ENCODE peak calls at places on chromosome 5, in nine cellular contexts. I is activated CD4-positive, alpha-beta T cell treated with anti-CD3 and anti-CD28 coated beads, Interleukin-2, amount 50 U/mL, for 4 hours; H is DMS79 treated with DMSO at 0.1 percent for 48 hours; U is RWPE1; L is activated gamma-delta T cell treated with Interleukin-2 at 50 U/mL for 16 hours; K is ureter; J is OCI-M1; O is BJ; X is NCI-H774. R is an unnamed sample.
A peak's percentile ranks its signal among the peaks of the same experiment; 100 is the strongest.

GRCh38 chr5:169637856-169638190 is 748 bp downstream of the DOCK2 start:
- DNase-seq in I (peak; percentile 65), H (no peak), U (no peak), L (peak; percentile 69), K (no peak), J (peak; percentile 75), O (no peak), X (no peak), R (peak; percentile 88)

GRCh38 chr5:178123094-178123986 is 7.5 kb upstream of the RMND5B start:
- DNase-seq in I (no peak), H (no peak), U (peak; percentile 46), L (no peak), K (no peak), J (no peak), O (no peak), X (no peak), R (no peak)

GRCh38 chr5:39498247-39498952 is 73.6 kb upstream of the DAB2 start:
- DNase-seq in I (no peak), H (no peak), U (peak; percentile 16), L (no peak), K (no peak), J (peak; percentile 94), O (no peak), X (no peak), R (no peak)

GRCh38 chr5:66207800-66208561 is 63.9 kb downstream of the SREK1 start:
- DNase-seq in I (no peak), H (no peak), U (peak; percentile 26), L (no peak), K (no peak), J (no peak), O (no peak), X (no peak), R (no peak)

GRCh38 chr5:2186472-2187015 is 303.8 kb upstream of the IRX4 start:
- DNase-seq in I (no peak), H (no peak), U (no peak), L (no peak), K (peak; percentile 29), J (no peak), O (no peak), X (no peak), R (peak; percentile 51)

GRCh38 chr5:12294151-12294550 is 389.9 kb upstream of the CTNND2 start:
- DNase-seq in I (no peak), H (no peak), U (no peak), L (no peak), K (no peak), J (no peak), O (no peak), X (no peak), R (no peak)

GRCh38 chr5:174690256-174690655 is 34.1 kb upstream of the MSX2 start:
- DNase-seq in I (no peak), H (no peak), U (no peak), L (no peak), K (no peak), J (no peak), O (no peak), X (no peak), R (no peak)

GRCh38 chr5:3182477-3182876 is 413.2 kb upstream of the IRX1 start:
- DNase-seq in I (no peak), H (no peak), U (no peak), L (no peak), K (no peak), J (no peak), O (no peak), X (peak; percentile 43), R (no peak)

GRCh38 chr5:150394103-150394502 is 18.6 kb downstream of the CD74 start:
- DNase-seq in I (no peak), H (no peak), U (no peak), L (no peak), K (no peak), J (no peak), O (no peak), X (no peak), R (no peak)

GRCh38 chr5:32331217-32331926 is 18.6 kb upstream of the MTMR12 start:
- DNase-seq in I (no peak), H (no peak), U (no peak), L (no peak), K (no peak), J (no peak), O (no peak), X (no peak), R (no peak)

GRCh38 chr5:175823731-175824525 is 47.5 kb upstream of the CPLX2 start:
- DNase-seq in I (no peak), H (peak; percentile 47), U (no peak), L (no peak), K (no peak), J (no peak), O (no peak), X (peak; percentile 20), R (peak; percentile 15)

GRCh38 chr5:78971998-78972397 is 13.1 kb downstream of the ARSB start:
- DNase-seq in I (no peak), H (no peak), U (no peak), L (no peak), K (no peak), J (no peak), O (no peak), X (no peak), R (no peak)

GRCh38 chr5:67196537-67197059 is at the start of gene CD180:
- DNase-seq in I (no peak), H (no peak), U (no peak), L (no peak), K (no peak), J (no peak), O (no peak), X (no peak), R (no peak)

GRCh38 chr5:149627070-149627469 is 45.8 kb downstream of the ARHGEF37 start:
- DNase-seq in I (no peak), H (no peak), U (no peak), L (no peak), K (no peak), J (no peak), O (no peak), X (no peak), R (no peak)

GRCh38 chr5:134784241-134784920 is 25.8 kb downstream of the DDX46 start:
- DNase-seq in I (no peak), H (no peak), U (no peak), L (no peak), K (no peak), J (peak; percentile 13), O (no peak), X (no peak), R (no peak)

GRCh38 chr5:88952344-88952743 is 69.4 kb upstream of the MEF2C start:
- DNase-seq in I (no peak), H (no peak), U (peak; percentile 13), L (no peak), K (no peak), J (no peak), O (no peak), X (peak; percentile 49), R (no peak)

GRCh38 chr5:56532411-56532935 is 282.9 kb upstream of the MAP3K1 start:
- DNase-seq in I (no peak), H (no peak), U (no peak), L (no peak), K (no peak), J (no peak), O (no peak), X (no peak), R (no peak)

GRCh38 chr5:147369742-147370374 is 135.0 kb downstream of the STK32A start:
- DNase-seq in I (no peak), H (peak; percentile 1), U (peak; percentile 40), L (no peak), K (no peak), J (no peak), O (no peak), X (peak; percentile 34), R (no peak)

GRCh38 chr5:135439426-135440205 is 7.5 kb downstream of the DCANP1 start:
- DNase-seq in I (no peak), H (no peak), U (no peak), L (no peak), K (no peak), J (no peak), O (no peak), X (no peak), R (no peak)

GRCh38 chr5:58410441-58410840 is 49.4 kb downstream of the PLK2 start:
- DNase-seq in I (no peak), H (no peak), U (peak; percentile 62), L (no peak), K (no peak), J (peak; percentile 74), O (peak; percentile 55), X (no peak), R (no peak)

GRCh38 chr5:37665272-37665671 is 174.6 kb downstream of the GDNF start:
- DNase-seq in I (no peak), H (no peak), U (no peak), L (no peak), K (no peak), J (no peak), O (no peak), X (peak; percentile 44), R (no peak)

GRCh38 chr5:14450055-14450524 is 131.5 kb upstream of the OTULINL start:
- DNase-seq in I (no peak), H (no peak), U (no peak), L (no peak), K (no peak), J (no peak), O (peak; percentile 89), X (no peak), R (no peak)

GRCh38 chr5:5340206-5340729 is 82.2 kb upstream of the ICE1 start:
- DNase-seq in I (no peak), H (no peak), U (peak; percentile 90), L (no peak), K (peak; percentile 48), J (no peak), O (peak; percentile 93), X (no peak), R (no peak)

GRCh38 chr5:103259705-103260355 is 1.3 kb downstream of the MACIR start:
- DNase-seq in I (peak; percentile 1), H (no peak), U (peak; percentile 50), L (no peak), K (peak; percentile 45), J (peak; percentile 69), O (no peak), X (peak; percentile 41), R (no peak)

GRCh38 chr5:14593326-14594036 is 11.9 kb downstream of the OTULINL start:
- DNase-seq in I (no peak), H (no peak), U (no peak), L (no peak), K (no peak), J (peak; percentile 28), O (no peak), X (no peak), R (no peak)

GRCh38 chr5:136420168-136420916 is 55.0 kb upstream of the TRPC7 start:
- DNase-seq in I (no peak), H (peak; percentile 79), U (no peak), L (no peak), K (no peak), J (no peak), O (no peak), X (peak; percentile 34), R (no peak)

GRCh38 chr5:2257326-2258244 is 374.9 kb upstream of the IRX4 start:
- DNase-seq in I (no peak), H (no peak), U (no peak), L (no peak), K (peak; percentile 34), J (no peak), O (no peak), X (no peak), R (peak; percentile 12)

R was measured in natural killer cell treated with Interleukin-12 subunit alpha and Interleukin-12 subunit beta and Interleukin-15 and Interleukin-18, amount 100 ng/mL, for 72 hours.